ENCODE peak calls at places on chromosomes 16 and 17, in four cellular contexts. E, Q, Y and L are unnamed samples.

GRCh38 chr16:68000450-68000849 is 1.2 kb upstream of the DPEP2 start:
- DNase-seq in Q (peak; percentile 51), E (no peak), Y (no peak), L (no peak)

GRCh38 chr17:21215935-21216334 is 2.0 kb upstream of the TMEM11 start:
- DNase-seq in Q (no peak), E (no peak), Y (no peak), L (no peak)

GRCh38 chr17:78899361-78900260 is 3.4 kb downstream of the CEP295NL start:
- DNase-seq in E (peak; percentile 72), Q (no peak), Y (no peak), L (no peak)

GRCh38 chr16:66131895-66132294 is 234.6 kb upstream of the CDH5 start:
- DNase-seq in Y (no peak), E (no peak), Q (no peak), L (no peak)

GRCh38 chr17:75565066-75565465 is 22.5 kb upstream of the MYO15B start:
- DNase-seq in Y (no peak), E (no peak), Q (no peak), L (no peak)

GRCh38 chr17:42221886-42222745 is 27.8 kb upstream of the GHDC start:
- DNase-seq in Q (peak; percentile 76), E (peak; percentile 73), Y (peak; percentile 34), L (peak; percentile 47)

GRCh38 chr17:76433693-76434092 is 19.3 kb downstream of the UBE2O start:
- DNase-seq in E (no peak), Q (no peak), Y (no peak), L (no peak)

GRCh38 chr16:48734220-48734619 is 124.2 kb upstream of the N4BP1 start:
- DNase-seq in Q (no peak), Y (no peak), E (no peak), L (no peak)

GRCh38 chr17:66126231-66126630 is 65.7 kb downstream of the CEP112 start:
- DNase-seq in Q (no peak), E (no peak), Y (no peak), L (no peak)

GRCh38 chr17:78242024-78242742 is 10.8 kb downstream of the TMEM235 start:
- DNase-seq in Y (no peak), Q (no peak), E (no peak), L (no peak)

GRCh38 chr16:67341250-67341649 is 14.6 kb downstream of the LRRC36 start:
- DNase-seq in Y (no peak), Q (no peak), E (no peak), L (no peak)

GRCh38 chr17:73478768-73479424 is 165.3 kb downstream of the SDK2 start:
- DNase-seq in Y (no peak), Q (no peak), E (peak; percentile 81), L (no peak)

GRCh38 chr17:74008196-74008595 is 195.3 kb upstream of the RPL38 start:
- DNase-seq in Y (no peak), Q (peak; percentile 19), E (peak; percentile 87), L (no peak)

GRCh38 chr16:69520413-69520799 is 45.4 kb upstream of the NFAT5 start:
- DNase-seq in Q (no peak), E (no peak), Y (no peak), L (no peak)

GRCh38 chr16:14486520-14487303 is 143.3 kb downstream of the PARN start:
- DNase-seq in Y (peak; percentile 89), E (peak; percentile 49), Q (no peak), L (peak; percentile 89)

GRCh38 chr17:78965369-78965982 is 14.2 kb downstream of the LGALS3BP start:
- DNase-seq in E (peak; percentile 28), Q (no peak), Y (no peak), L (no peak)

GRCh38 chr17:63557416-63557815 is 7.1 kb downstream of the DCAF7 start:
- DNase-seq in Y (no peak), Q (no peak), E (no peak), L (no peak)

GRCh38 chr16:3650631-3651265 is 3.7 kb upstream of the DNASE1 start:
- DNase-seq in Q (no peak), Y (no peak), E (no peak), L (no peak)

GRCh38 chr16:23595246-23595950 is 718 bp downstream of the NDUFAB1 start:
- DNase-seq in Y (peak; percentile 60), Q (no peak), E (no peak), L (peak; percentile 81)

GRCh38 chr17:37708616-37709212 is 36.1 kb downstream of the HNF1B start:
- DNase-seq in Q (no peak), Y (peak; percentile 64), E (no peak), L (peak; percentile 90)

GRCh38 chr16:1537763-1538289 is 4.4 kb downstream of the TMEM204 start:
- DNase-seq in Q (peak; percentile 32), Y (no peak), E (no peak), L (no peak)

GRCh38 chr17:77728871-77729270 is 229.6 kb upstream of the TNRC6C start:
- DNase-seq in Q (no peak), E (peak; percentile 11), Y (no peak), L (no peak)

GRCh38 chr17:67585077-67585602 is 132.6 kb upstream of the NOL11 start:
- DNase-seq in E (no peak), Q (no peak), Y (no peak), L (peak; percentile 29)

GRCh38 chr16:26599786-26600107 is 467.0 kb upstream of the C16orf82 start:
- DNase-seq in Q (no peak), E (no peak), Y (no peak), L (no peak)

GRCh38 chr17:50935201-50936124 is 69.3 kb upstream of the TOB1 start:
- DNase-seq in Q (no peak), E (no peak), Y (peak; percentile 68), L (peak; percentile 82)

GRCh38 chr17:74603746-74604145 is 11.7 kb upstream of the CD300LD start:
- DNase-seq in E (no peak), Y (no peak), Q (no peak), L (no peak)

GRCh38 chr16:56066617-56067016 is 124.7 kb upstream of the GNAO1 start:
- DNase-seq in E (no peak), Q (no peak), Y (no peak), L (no peak)

GRCh38 chr16:55398683-55399230 is 74.8 kb downstream of the IRX6 start:
- DNase-seq in Q (no peak), Y (no peak), E (peak; percentile 31), L (no peak)

GRCh38 chr16:65287307-65287706 is 165.4 kb upstream of the CDH11 start:
- DNase-seq in Y (no peak), E (no peak), Q (no peak), L (no peak)

GRCh38 chr16:86953631-86954465 is 363.3 kb downstream of the C16orf95 start:
- DNase-seq in Q (no peak), Y (no peak), E (peak; percentile 55), L (no peak)

GRCh38 chr17:75406222-75406615 is 741 bp upstream of the GRB2 start:
- DNase-seq in Q (peak; percentile 16), E (peak; percentile 26), Y (peak; percentile 38), L (peak; percentile 25)

GRCh38 chr17:39114744-39115534 is 36.5 kb downstream of the PLXDC1 start:
- DNase-seq in Q (no peak), Y (no peak), E (no peak), L (peak; percentile 27)

GRCh38 chr16:54407596-54407995 is 121.0 kb upstream of the IRX3 start:
- DNase-seq in E (no peak), Q (no peak), Y (no peak), L (no peak)

GRCh38 chr16:85200471-85201278 is 88.4 kb upstream of the CIBAR2 start:
- DNase-seq in Y (no peak), Q (no peak), E (no peak), L (peak; percentile 95)

GRCh38 chr17:3893003-3893719 is at the start of gene CAMKK1:
- DNase-seq in Q (peak; percentile 85), E (peak; percentile 97), Y (peak; percentile 93), L (peak; percentile 90)
- H3K4me1 ChIP-seq in Q (peaks cover 11% of the 10 kb centered on the region), E (peaks cover 2% of the 10 kb centered on the region), Y (peaks cover 48% of the 10 kb centered on the region), L (peaks cover 8% of the 10 kb centered on the region)

DNA sequence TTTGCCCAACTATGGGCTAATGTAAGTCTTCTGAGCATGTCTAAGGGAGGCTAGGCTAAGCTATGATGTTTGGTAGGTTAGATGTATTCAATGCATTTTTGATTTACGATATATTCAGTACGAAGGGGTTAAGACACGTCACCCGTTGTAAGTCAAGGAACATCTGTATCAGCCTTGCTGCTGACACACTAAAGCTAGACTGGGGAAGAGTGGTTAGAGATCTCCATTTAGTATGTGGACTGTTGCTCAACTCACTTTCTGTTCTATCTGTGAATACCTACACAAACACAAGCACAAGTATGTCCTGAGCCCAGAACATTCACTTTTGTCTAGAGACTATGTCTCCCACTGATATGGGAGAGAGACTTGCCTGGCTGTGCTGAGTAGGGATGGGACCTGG is 71.5 kb downstream of the VMP1 start:
- DNase-seq in E (no peak), Y (no peak), Q (no peak), L (no peak)
- H3K4me1 ChIP-seq in E (no peaks in the 10 kb centered on the region), Y (no peaks in the 10 kb centered on the region), Q (peaks cover 12% of the 10 kb centered on the region), L (no peaks in the 10 kb centered on the region)

DNA sequence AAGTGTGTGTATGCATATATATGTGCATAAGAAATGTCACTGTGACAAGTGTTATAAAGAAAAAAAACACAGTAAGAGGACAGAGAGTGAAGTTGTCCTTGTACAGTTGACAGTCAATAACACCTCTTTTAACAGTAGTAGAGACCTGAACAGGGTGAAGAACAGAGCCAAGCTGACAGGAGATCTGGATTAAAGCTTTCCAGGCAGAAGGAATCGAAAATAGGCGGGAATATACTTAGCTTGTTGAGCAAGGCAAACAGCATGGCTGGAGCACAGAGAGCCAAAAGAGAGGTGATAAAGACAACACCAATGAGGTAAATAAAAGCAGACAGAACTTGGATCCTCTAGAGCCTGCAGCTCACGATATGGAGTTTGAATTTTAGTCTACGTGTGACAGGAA is 64.8 kb downstream of the KANSL1 start:
- DNase-seq in Q (no peak), Y (no peak), E (no peak), L (no peak)
- H3K4me1 ChIP-seq in Q (peaks cover 57% of the 10 kb centered on the region), Y (peaks cover 2% of the 10 kb centered on the region), E (peaks cover 2% of the 10 kb centered on the region), L (peaks cover 8% of the 10 kb centered on the region)

DNA sequence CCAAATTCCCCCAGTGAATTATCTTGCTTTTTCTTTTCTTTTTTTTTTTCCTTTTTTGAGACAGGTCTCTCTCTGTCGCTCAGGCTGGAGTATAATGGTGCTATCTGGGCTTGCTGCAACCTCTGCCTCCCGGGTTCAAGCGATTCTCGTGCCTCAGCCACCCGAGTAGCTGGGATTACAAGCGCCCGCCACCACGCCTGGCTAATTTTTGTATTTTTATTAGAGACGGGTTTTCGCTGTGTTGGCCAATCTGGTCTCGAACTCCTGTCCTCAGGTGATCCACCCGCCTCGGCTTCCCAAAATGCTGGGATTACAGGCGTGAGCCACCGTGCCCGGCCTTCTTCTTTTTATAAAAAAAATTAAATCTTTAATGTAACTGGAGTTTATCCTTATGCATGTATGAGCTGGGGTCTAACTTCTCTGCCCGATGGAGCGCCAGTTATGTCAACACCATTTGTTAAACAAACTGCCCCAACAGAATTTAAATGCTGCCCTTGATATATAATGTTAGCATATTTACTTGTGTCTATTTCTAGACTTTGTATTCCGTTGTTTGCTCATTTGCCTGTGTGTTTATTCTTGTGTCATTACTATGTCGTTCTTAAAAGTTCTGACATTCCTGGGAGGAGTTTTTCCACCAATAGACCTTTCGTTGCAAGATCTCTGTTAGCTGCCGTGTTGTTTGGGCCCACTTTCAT is 535 bp upstream of the AURKB start:
- DNase-seq in Q (no peak), E (no peak), Y (peak; percentile 33), L (no peak)
- H3K4me1 ChIP-seq in Q (peaks cover 8% of the 10 kb centered on the region), E (no peaks in the 10 kb centered on the region), Y (peaks cover 6% of the 10 kb centered on the region), L (no peaks in the 10 kb centered on the region)

GRCh38 chr17:57528084-57528451 is 217.0 kb downstream of the CCDC182 start:
- DNase-seq in Q (no peak), Y (no peak), E (no peak), L (peak; percentile 24)
- H3K4me1 ChIP-seq in Q (peaks cover 6% of the 10 kb centered on the region), Y (no peaks in the 10 kb centered on the region), E (peaks cover 18% of the 10 kb centered on the region), L (no peaks in the 10 kb centered on the region)